ENCODE peak calls at places on chromosomes 12 and 14, in six cellular contexts. H, W, C, E, F and V are unnamed samples.

GRCh38 chr14:42980419-42980818 is 1373.7 kb downstream of the LRFN5 start:
- DNase-seq in C (no peak), H (no peak), F (no peak), W (no peak), E (no peak), V (no peak)

GRCh38 chr12:2286461-2287131 is 233.8 kb downstream of the CACNA1C start:
- DNase-seq in W (no peak), C (no peak), H (no peak), F (no peak), E (peak), V (no peak)

GRCh38 chr14:72594099-72594901 is 299.6 kb downstream of the DPF3 start:
- DNase-seq in C (no peak), H (no peak), W (no peak), F (no peak), E (no peak), V (no peak)

GRCh38 chr14:53517276-53517960 is 364.3 kb upstream of the DDHD1 start:
- DNase-seq in W (no peak), F (no peak), C (no peak), H (no peak), E (no peak), V (no peak)

GRCh38 chr12:53696285-53696654 is 20.4 kb upstream of the ATP5MC2 start:
- DNase-seq in W (peak), E (no peak), C (peak), F (peak), H (peak), V (peak)

GRCh38 chr14:68950111-68950510 is 29.0 kb downstream of the ACTN1 start:
- DNase-seq in H (no peak), E (no peak), C (no peak), W (no peak), F (no peak), V (no peak)

GRCh38 chr14:90968025-90968424 is 92.4 kb downstream of the RPS6KA5 start:
- DNase-seq in W (no peak), F (no peak), H (no peak), C (no peak), E (no peak), V (no peak)

GRCh38 chr12:2503762-2504161 is 291.0 kb upstream of the FKBP4 start:
- DNase-seq in E (no peak), F (no peak), C (no peak), W (no peak), H (no peak), V (no peak)

GRCh38 chr12:3842517-3842916 is 30.7 kb downstream of the PARP11 start:
- DNase-seq in C (no peak), H (no peak), F (no peak), E (no peak), W (no peak), V (no peak)

GRCh38 chr12:124906606-124907261 is 7.7 kb downstream of the UBC start:
- DNase-seq in F (no peak), E (peak), H (peak), C (no peak), W (peak), V (peak)

GRCh38 chr14:63713765-63714164 is 14.1 kb downstream of the SGPP1 start:
- DNase-seq in W (no peak), C (no peak), H (no peak), E (no peak), F (no peak), V (no peak)

GRCh38 chr14:100677925-100678765 is 48.5 kb upstream of the DLK1 start:
- DNase-seq in F (no peak), E (no peak), C (peak), H (peak), W (peak), V (no peak)

GRCh38 chr14:67665886-67666285 is 8.5 kb downstream of the VTI1B start:
- DNase-seq in H (no peak), C (no peak), F (no peak), W (no peak), E (no peak), V (no peak)

GRCh38 chr14:34078117-34078743 is 127.4 kb upstream of the EGLN3 start:
- DNase-seq in F (no peak), E (no peak), C (no peak), H (no peak), W (no peak), V (no peak)